ENCODE peak calls at places on chromosomes 3 and 15, in ten cellular contexts. S is adrenal gland, C is colonic mucosa, A is pancreas, N is breast epithelium, Z is Panc1, F is upper lobe of right lung, U is tibial artery, Y is left lung, D is right cardiac atrium. H is an unnamed sample.

GRCh38 chr3:98395111-98395510 is 4.6 kb downstream of the OR5K3 start:
- DNase-seq in S (no peak), C (no peak), A (no peak), N (no peak), Z (no peak), F (no peak), U (no peak), Y (no peak), D (no peak), H (no peak)

GRCh38 chr15:95884276-95884675 is 446.2 kb upstream of the NR2F2 start:
- DNase-seq in S (no peak), C (no peak), A (no peak), N (no peak), Z (no peak), F (no peak), U (no peak), Y (no peak), D (no peak), H (no peak)

GRCh38 chr15:49415171-49415570 is 7.9 kb upstream of the FGF7 start:
- DNase-seq in S (no peak), C (no peak), A (no peak), N (no peak), Z (no peak), F (no peak), U (no peak), Y (no peak), D (no peak), H (no peak)

GRCh38 chr3:83513677-83514076 is 1445.1 kb upstream of the CADM2 start:
- DNase-seq in S (no peak), C (no peak), A (no peak), N (no peak), Z (no peak), F (no peak), U (no peak), Y (no peak), D (no peak), H (no peak)

GRCh38 chr3:153442386-153442785 is 280.4 kb downstream of the RAP2B start:
- DNase-seq in S (no peak), C (no peak), A (no peak), N (no peak), Z (no peak), F (no peak), U (no peak), Y (no peak), D (no peak), H (no peak)

GRCh38 chr3:160162440-160162839 is 62.8 kb upstream of the C3orf80 start:
- DNase-seq in S (no peak), C (no peak), A (no peak), N (no peak), Z (no peak), F (no peak), U (no peak), Y (no peak), D (no peak), H (no peak)

GRCh38 chr3:195248281-195248680 is 22.7 kb downstream of the XXYLT1 start:
- DNase-seq in S (no peak), C (no peak), A (no peak), N (no peak), Z (no peak), F (no peak), U (peak), Y (peak), D (peak), H (peak)

GRCh38 chr15:74723754-74724334 is 1.5 kb downstream of the CYP1A1 start:
- DNase-seq in S (peak), C (peak), A (no peak), N (no peak), Z (peak), F (no peak), U (no peak), Y (no peak), D (no peak), H (no peak)

GRCh38 chr3:186534113-186534669 is 10.0 kb downstream of the CRYGS start:
- DNase-seq in S (no peak), C (no peak), A (no peak), N (no peak), Z (no peak), F (no peak), U (no peak), Y (no peak), D (no peak), H (no peak)

GRCh38 chr15:72116680-72117447 is 1.1 kb downstream of the MYO9A start:
- DNase-seq in S (peak), C (no peak), A (peak), N (no peak), Z (no peak), F (no peak), U (no peak), Y (no peak), D (no peak), H (peak)

GRCh38 chr3:12345141-12345561 is 56.3 kb downstream of the PPARG start:
- DNase-seq in S (no peak), C (no peak), A (no peak), N (no peak), Z (peak), F (no peak), U (no peak), Y (no peak), D (no peak), H (no peak)

GRCh38 chr3:99929409-99930139 is 111.9 kb downstream of the CMSS1 start:
- DNase-seq in S (no peak), C (no peak), A (no peak), N (no peak), Z (no peak), F (no peak), U (no peak), Y (no peak), D (peak), H (no peak)

GRCh38 chr15:53171571-53171970 is 381.4 kb upstream of the ONECUT1 start:
- DNase-seq in S (no peak), C (no peak), A (no peak), N (no peak), Z (no peak), F (no peak), U (no peak), Y (no peak), D (no peak), H (no peak)

GRCh38 chr3:65914032-65914739 is 124.5 kb downstream of the MAGI1 start:
- DNase-seq in S (no peak), C (no peak), A (no peak), N (no peak), Z (no peak), F (no peak), U (no peak), Y (no peak), D (no peak), H (no peak)

GRCh38 chr15:39205506-39206371 is 375.1 kb upstream of the THBS1 start:
- DNase-seq in S (no peak), C (no peak), A (no peak), N (no peak), Z (no peak), F (no peak), U (no peak), Y (no peak), D (no peak), H (no peak)

GRCh38 chr3:154464440-154465148 is 34.6 kb upstream of the GPR149 start:
- DNase-seq in S (no peak), C (no peak), A (no peak), N (no peak), Z (no peak), F (no peak), U (no peak), Y (no peak), D (no peak), H (no peak)

DNA sequence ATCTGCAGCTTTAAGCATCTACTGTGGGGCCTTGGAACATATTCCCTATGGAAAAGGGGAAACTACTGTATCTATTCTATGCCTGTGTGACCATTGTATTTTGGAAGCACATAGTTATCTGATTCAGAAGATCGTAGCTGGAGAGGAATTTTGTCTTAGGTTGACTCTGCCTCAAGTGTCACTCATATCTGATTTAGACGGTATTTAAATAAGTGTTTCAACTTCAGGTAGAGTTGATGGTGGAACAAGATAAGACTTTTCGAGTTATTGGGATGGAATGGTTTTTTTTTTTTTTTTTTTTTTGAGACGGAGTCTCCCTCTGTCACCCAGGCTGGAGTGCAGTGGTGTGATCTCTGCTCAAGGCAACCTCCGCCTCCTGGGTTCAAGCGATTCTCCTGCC is 8.9 kb upstream of the DENND6A start:
- DNase-seq in S (no peak), C (no peak), A (no peak), N (no peak), Z (no peak), F (no peak), U (no peak), Y (no peak), D (no peak), H (no peak)
- H3K27ac ChIP-seq in S (no peak), C (no peak), A (no peak), N (no peak), Z (no peak), F (no peak), U (no peak), Y (no peak), D (no peak), H (no peak)

DNA sequence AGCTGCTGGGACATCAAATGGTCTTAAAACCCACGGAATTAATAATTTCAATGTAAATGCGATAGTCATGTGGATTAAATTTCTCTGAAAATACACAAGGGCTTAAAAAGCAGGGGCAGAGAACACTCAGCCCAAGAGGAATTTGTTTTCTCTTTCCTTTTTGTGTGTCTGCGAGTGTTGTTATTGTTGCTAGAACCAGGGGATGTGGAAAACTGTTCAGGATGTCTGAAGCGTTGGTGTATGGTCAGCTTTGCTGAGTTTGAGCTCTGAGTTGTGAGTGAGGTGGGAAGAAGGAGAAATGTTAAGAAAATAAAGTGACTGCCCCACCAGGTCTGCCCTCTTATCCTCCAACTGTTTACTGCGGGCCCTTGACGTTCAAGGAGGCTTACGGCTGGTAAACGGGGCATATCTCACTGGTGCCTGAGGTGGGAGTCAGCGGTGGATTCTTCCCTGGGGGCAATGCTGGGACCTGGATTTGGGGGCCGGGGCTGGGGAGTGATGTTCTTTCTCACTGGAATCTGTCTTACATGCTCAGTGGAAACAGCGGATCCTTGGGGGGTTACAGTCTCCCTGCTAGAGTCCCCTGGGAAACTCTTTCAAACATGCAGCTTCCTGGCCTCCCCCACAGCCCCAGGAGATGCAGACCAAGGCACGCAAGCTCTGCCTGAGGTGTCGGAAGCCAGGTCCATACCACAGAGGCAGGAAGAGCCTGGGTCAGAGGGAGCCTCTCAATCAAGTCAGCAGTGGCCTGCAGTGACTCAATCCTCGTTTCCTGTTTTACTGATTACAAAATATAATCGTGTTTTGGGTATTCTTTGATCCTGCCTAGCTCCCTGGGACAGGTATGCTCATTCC is 41.8 kb downstream of the ITGA11 start:
- DNase-seq in S (peak), C (no peak), A (no peak), N (no peak), Z (no peak), F (peak), U (peak), Y (no peak), D (no peak), H (no peak)
- H3K27ac ChIP-seq in S (peak), C (no peak), A (no peak), N (peak), Z (no peak), F (no peak), U (no peak), Y (no peak), D (no peak), H (no peak)

DNA sequence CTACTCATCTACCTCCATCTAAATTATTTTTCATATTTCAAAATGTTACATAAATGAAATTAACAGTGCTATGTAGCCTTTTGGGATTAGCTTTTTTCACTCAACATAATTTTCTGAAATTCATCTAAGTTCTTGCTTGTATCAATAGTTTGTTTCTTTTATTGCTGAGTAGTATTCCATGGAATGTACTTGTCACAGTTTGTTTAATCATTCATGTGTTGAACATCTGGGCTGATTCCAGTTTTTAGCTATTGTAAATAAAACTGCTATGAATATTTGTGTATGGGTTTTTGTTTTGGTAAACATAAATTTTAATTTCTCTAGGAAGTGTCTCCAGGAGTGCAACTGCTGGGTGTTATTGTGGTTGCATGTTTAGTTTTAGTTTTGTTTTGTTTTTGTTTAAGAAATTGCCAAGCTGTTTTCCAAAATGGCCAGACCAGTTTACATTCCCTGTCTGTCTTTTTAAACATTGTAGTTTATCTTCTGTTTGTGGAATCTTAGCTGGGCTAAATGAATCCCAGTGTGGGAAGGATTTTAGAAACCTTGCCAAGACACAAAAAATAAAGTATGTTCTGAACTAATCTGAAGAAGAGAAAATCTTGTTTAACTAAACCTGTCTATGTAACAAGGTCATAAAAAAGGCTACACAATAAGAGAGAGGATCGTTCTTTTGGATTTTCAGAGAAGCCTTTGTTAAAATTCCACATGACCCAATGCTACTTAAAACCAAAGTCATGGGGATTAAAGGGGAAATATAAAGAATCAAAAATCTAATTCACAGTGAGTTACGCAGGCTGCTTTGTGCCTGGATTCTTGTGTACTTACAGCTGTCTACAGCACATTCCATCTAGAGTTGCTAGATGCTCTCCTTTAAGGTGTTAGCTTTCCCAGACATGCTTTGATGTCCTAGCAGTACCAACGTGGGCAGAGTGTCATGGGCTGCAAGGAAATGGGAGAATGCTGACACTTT is 129.2 kb upstream of the SUCLG2 start:
- DNase-seq in S (no peak), C (no peak), A (no peak), N (no peak), Z (peak), F (no peak), U (no peak), Y (no peak), D (no peak), H (no peak)
- H3K27ac ChIP-seq in S (no peak), C (no peak), A (no peak), N (no peak), Z (no peak), F (no peak), U (no peak), Y (no peak), D (no peak), H (no peak)

GRCh38 chr3:156816091-156816793 is 9.9 kb upstream of the LEKR1 start:
- DNase-seq in S (peak), C (peak), A (peak), N (no peak), Z (no peak), F (peak), U (no peak), Y (peak), D (peak), H (peak)

GRCh38 chr3:156814295-156814694 is 11.9 kb upstream of the LEKR1 start:
- DNase-seq in S (no peak), C (no peak), A (no peak), N (no peak), Z (no peak), F (no peak), U (no peak), Y (no peak), D (no peak), H (no peak)

GRCh38 chr3:156817931-156818765 is 8.0 kb upstream of the LEKR1 start:
- DNase-seq in S (no peak), C (no peak), A (no peak), N (no peak), Z (no peak), F (no peak), U (no peak), Y (no peak), D (no peak), H (no peak)

GRCh38 chr3:156818890-156819289 is 7.3 kb upstream of the LEKR1 start:
- DNase-seq in S (no peak), C (no peak), A (no peak), N (no peak), Z (no peak), F (no peak), U (no peak), Y (no peak), D (no peak), H (no peak)

GRCh38 chr3:156816794-156817741 is 9.1 kb upstream of the LEKR1 start:
- DNase-seq in S (peak), C (peak), A (peak), N (peak), Z (peak), F (peak), U (peak), Y (peak), D (peak), H (peak)
- H3K27ac ChIP-seq in S (peak), C (peak), A (peak), N (peak), Z (peak), F (peak), U (peak), Y (peak), D (peak), H (peak)

DNA sequence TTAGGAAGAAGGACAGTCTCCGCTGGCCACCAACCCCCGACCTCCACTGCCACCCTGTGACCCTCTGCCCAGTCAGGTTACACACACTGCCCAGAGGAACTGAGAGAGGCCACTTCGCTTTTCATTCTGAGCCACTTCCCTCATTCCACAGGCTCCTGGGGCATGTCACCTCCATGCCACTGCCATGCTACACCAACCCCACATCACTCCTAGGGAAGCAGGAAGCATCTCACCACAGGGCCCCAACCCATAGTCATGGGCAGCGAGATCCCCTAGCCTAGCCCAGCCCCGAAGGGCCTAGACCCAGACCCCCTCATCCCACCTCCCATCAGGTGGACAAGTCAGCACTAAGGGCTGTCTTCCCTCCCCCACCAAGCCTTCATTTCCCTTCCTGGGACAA is 1.4 kb downstream of the PLCB2 start:
- DNase-seq in S (no peak), C (no peak), A (no peak), N (no peak), Z (no peak), F (peak), U (no peak), Y (peak), D (no peak), H (peak)
- H3K27ac ChIP-seq in S (no peak), C (no peak), A (no peak), N (no peak), Z (no peak), F (peak), U (no peak), Y (peak), D (no peak), H (no peak)

GRCh38 chr15:100372695-100373036 is 30.9 kb upstream of the ADAMTS17 start:
- DNase-seq in S (peak), C (no peak), A (no peak), N (no peak), Z (no peak), F (no peak), U (no peak), Y (no peak), D (peak), H (no peak)
- H3K27ac ChIP-seq in S (no peak), C (no peak), A (peak), N (peak), Z (no peak), F (no peak), U (peak), Y (no peak), D (no peak), H (peak)

DNA sequence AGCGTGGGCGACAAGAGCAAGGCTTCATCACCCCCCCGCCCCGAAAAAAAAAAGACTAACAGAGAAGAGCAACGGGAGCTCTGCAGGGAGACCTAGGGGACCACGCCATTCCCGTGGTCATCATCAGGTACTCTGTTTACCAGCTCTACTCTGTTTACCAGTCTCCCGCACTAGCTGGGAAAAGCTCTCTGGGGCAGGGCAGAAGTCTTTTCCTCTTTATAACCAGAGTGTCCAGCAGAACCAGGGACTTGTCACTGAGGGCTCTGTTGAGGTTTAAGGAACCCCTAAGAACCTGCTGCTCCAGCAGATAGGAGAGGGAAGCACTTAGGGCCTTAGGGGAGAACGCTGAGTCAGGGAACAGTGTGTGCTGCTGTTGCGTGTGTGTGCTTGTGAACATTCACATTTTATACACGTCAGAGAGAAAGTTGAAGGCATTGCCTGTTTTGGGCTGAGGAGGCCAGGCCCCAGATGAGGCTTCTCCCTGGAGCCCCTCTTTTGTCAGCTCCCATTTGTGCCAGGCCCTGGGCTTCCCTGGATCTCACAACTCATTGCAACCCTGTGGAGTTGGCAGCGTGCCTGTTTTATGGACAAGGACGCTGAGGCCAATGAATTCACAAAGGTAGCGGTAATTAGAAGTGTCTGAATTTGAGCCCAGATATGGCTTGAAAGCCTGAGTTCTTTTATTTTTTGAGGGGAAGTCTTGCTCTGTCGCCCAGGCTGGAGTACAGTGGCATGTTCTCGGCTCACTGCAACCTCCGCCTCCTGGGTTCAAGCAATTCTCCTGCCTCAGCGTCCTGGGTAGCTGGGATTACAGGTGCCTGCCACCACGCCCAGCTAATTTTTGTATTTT is 24.2 kb upstream of the ERICH6 start:
- DNase-seq in S (peak), C (no peak), A (no peak), N (no peak), Z (no peak), F (no peak), U (peak), Y (no peak), D (no peak), H (peak)
- H3K27ac ChIP-seq in S (peak), C (no peak), A (no peak), N (no peak), Z (no peak), F (no peak), U (no peak), Y (peak), D (no peak), H (peak)

H was measured in right lobe of liver.